ENCODE peak calls at places on chromosome 1, in eight cellular contexts. G, D, U, Y, V, B, R and W are unnamed samples.

GRCh38 chr1:205247130-205247921 is 19.6 kb downstream of the TMCC2 start:
- DNase-seq in G (peak; percentile 78), D (no peak), U (no peak), Y (no peak), V (peak; percentile 38), B (no peak), R (no peak), W (peak; percentile 73)

GRCh38 chr1:86277909-86278308 is 118.2 kb downstream of the ODF2L start:
- DNase-seq in G (no peak), D (no peak), U (no peak), Y (no peak), V (no peak), B (no peak), R (peak; percentile 25), W (no peak)

GRCh38 chr1:21623411-21623961 is 45.7 kb downstream of the RAP1GAP start:
- DNase-seq in G (no peak), D (no peak), U (no peak), Y (no peak), V (no peak), B (no peak), R (no peak), W (no peak)

GRCh38 chr1:94926915-94927404 is at the start of gene CNN3:
- DNase-seq in G (peak; percentile 93), D (peak; percentile 86), U (peak; percentile 97), Y (peak; percentile 89), V (peak; percentile 77), B (no peak), R (peak; percentile 93), W (peak; percentile 95)

GRCh38 chr1:244918422-244919319 is 54.3 kb upstream of the HNRNPU start:
- DNase-seq in G (peak; percentile 30), D (peak; percentile 12), U (peak; percentile 41), Y (peak; percentile 22), V (peak; percentile 44), B (no peak), R (peak; percentile 86), W (peak; percentile 35)

GRCh38 chr1:12177999-12178441 is 11.2 kb downstream of the TNFRSF1B start:
- DNase-seq in G (no peak), D (peak; percentile 92), U (no peak), Y (peak; percentile 19), V (peak; percentile 96), B (no peak), R (peak; percentile 89), W (peak; percentile 72)

GRCh38 chr1:28196330-28196729 is 19.8 kb upstream of the PTAFR start:
- DNase-seq in G (no peak), D (no peak), U (no peak), Y (no peak), V (no peak), B (no peak), R (no peak), W (no peak)

GRCh38 chr1:215543191-215543606 is 23.9 kb upstream of the KCTD3 start:
- DNase-seq in G (no peak), D (peak; percentile 83), U (no peak), Y (no peak), V (no peak), B (peak; percentile 87), R (no peak), W (no peak)

GRCh38 chr1:153968000-153968363 is 280 bp downstream of the CREB3L4 start:
- DNase-seq in G (no peak), D (no peak), U (no peak), Y (no peak), V (no peak), B (no peak), R (no peak), W (peak; percentile 59)

GRCh38 chr1:74586253-74586897 is 74.0 kb upstream of the LRRC53 start:
- DNase-seq in G (no peak), D (no peak), U (no peak), Y (peak; percentile 25), V (no peak), B (no peak), R (no peak), W (no peak)

GRCh38 chr1:231206856-231207255 is 34.2 kb upstream of the GNPAT start:
- DNase-seq in G (no peak), D (no peak), U (no peak), Y (no peak), V (no peak), B (no peak), R (no peak), W (no peak)